ENCODE peak calls at places on chromosomes 7 and 10, in seven cellular contexts. U is tibial artery; H is CD4-positive, alpha-beta memory T cell; A is body of pancreas; W is colonic mucosa; D is MM.1S; P is heart left ventricle. J is an unnamed sample. For H3K4me1, the result is how much of the 10 kb centered on the place peaks cover.

GRCh38 chr10:3776796-3777571 is 8.0 kb downstream of the KLF6 start:
- DNase-seq in A (peak), W (peak), U (no peak), H (peak), P (peak), D (no peak), J (peak)

GRCh38 chr7:41711283-41712064 is 8.6 kb upstream of the INHBA start:
- DNase-seq in A (peak), W (peak), P (no peak), H (no peak), D (peak), U (no peak), J (no peak)

GRCh38 chr7:26618458-26618857 is 245.9 kb downstream of the SKAP2 start:
- DNase-seq in U (no peak), P (no peak), A (no peak), D (no peak), H (no peak), W (no peak), J (no peak)

GRCh38 chr10:10477859-10478258 is 539.8 kb upstream of the CELF2 start:
- DNase-seq in P (no peak), D (no peak), U (no peak), H (no peak), A (no peak), W (no peak), J (no peak)

GRCh38 chr7:44386139-44386913 is 60.9 kb upstream of the CAMK2B start:
- DNase-seq in A (no peak), D (no peak), U (peak), H (no peak), P (no peak), W (peak), J (no peak)

GRCh38 chr7:155408657-155409586 is 49.0 kb upstream of the EN2 start:
- DNase-seq in U (no peak), H (no peak), W (no peak), P (no peak), A (no peak), D (no peak), J (no peak)

GRCh38 chr10:46325021-46325420 is 38.2 kb downstream of the ANTXRL start:
- DNase-seq in A (no peak), P (no peak), U (no peak), D (no peak), W (no peak), H (no peak), J (no peak)

GRCh38 chr7:38881947-38882684 is 26.9 kb downstream of the VPS41 start:
- DNase-seq in P (no peak), H (no peak), D (no peak), A (no peak), W (no peak), U (no peak), J (no peak)

GRCh38 chr10:77432398-77432797 is 205.2 kb downstream of the KCNMA1 start:
- DNase-seq in W (no peak), A (no peak), D (no peak), H (no peak), U (no peak), P (no peak), J (no peak)

GRCh38 chr10:77428776-77429395 is 208.7 kb downstream of the KCNMA1 start:
- DNase-seq in H (no peak), D (no peak), P (no peak), A (peak), U (peak), W (peak), J (peak)

GRCh38 chr10:77431980-77432379 is 205.6 kb downstream of the KCNMA1 start:
- DNase-seq in U (no peak), D (no peak), P (no peak), H (no peak), A (no peak), W (no peak), J (no peak)

GRCh38 chr10:77430530-77430929 is 207.1 kb downstream of the KCNMA1 start:
- DNase-seq in H (no peak), P (no peak), A (no peak), W (no peak), D (no peak), U (no peak), J (no peak)

DNA sequence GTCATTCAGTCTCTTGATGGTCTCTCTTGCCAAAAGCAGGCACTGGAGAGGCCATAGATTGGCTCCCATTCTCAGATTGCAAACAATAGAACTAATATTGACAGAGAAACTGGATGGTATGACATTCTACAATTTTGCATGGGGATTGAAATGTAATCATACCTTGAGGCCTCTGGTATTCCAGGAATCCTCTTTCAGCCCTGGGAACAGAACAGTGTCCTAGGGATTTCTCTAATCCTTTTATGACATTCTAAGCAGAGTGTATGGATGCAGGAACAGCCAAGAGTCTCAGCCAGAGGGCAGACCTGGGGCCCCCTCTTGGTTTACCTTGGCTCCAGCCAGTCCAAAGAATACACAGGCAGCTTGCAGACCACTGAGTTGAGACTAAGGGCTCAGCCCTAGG is 206.4 kb downstream of the KCNMA1 start:
- DNase-seq in A (no peak), D (no peak), H (no peak), U (no peak), P (no peak), W (no peak), J (no peak)
- H3K4me1 ChIP-seq in A (under half), D (under half), H (under half), U (under half), P (under half), W (under half), J (under half)

DNA sequence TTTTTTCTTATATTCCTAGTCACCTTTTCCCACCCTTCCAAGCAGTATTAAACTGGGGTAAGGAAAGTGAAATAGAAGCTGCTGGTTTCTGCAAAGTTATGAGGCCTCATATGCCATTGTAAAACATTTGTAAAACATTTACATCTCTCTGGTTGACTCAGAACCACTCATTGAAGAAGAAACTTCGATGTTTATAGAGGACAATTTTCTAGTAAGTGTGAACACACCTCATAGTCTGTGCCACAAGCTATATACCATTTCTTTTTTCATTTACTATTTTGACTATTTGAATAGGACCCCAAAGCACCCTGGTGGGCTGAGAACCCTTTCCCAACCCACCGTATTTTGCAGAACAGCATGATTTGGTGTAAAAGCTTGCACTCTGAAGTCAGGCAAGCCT is 12.9 kb upstream of the ITGB1 start:
- DNase-seq in U (no peak), D (no peak), H (no peak), W (no peak), P (no peak), A (no peak), J (no peak)
- H3K27ac ChIP-seq in U (no peak), D (no peak), H (no peak), W (peak), P (peak), A (no peak), J (no peak)

GRCh38 chr7:54725255-54725654 is 33.8 kb downstream of the SEC61G start:
- DNase-seq in W (no peak), D (no peak), P (no peak), A (no peak), H (no peak), U (no peak), J (no peak)
- H3K4me3 ChIP-seq in W (no peak), D (no peak), P (no peak), A (no peak), H (no peak), U (no peak), J (no peak)

GRCh38 chr10:69571618-69572158 is 1.5 kb downstream of the NEUROG3 start:
- DNase-seq in H (no peak), D (no peak), U (no peak), W (no peak), P (no peak), A (no peak), J (no peak)

GRCh38 chr10:69573056-69573806 is at the start of gene NEUROG3:
- DNase-seq in W (no peak), A (no peak), P (peak), U (no peak), H (no peak), D (peak), J (no peak)

GRCh38 chr10:69570050-69570816 is 3.0 kb downstream of the NEUROG3 start:
- DNase-seq in U (no peak), A (no peak), W (no peak), P (no peak), H (no peak), D (no peak), J (no peak)

GRCh38 chr10:69574571-69574978 is 1.4 kb upstream of the NEUROG3 start:
- DNase-seq in D (no peak), U (no peak), W (no peak), A (no peak), P (no peak), H (no peak), J (no peak)

GRCh38 chr10:69572159-69573055 is 815 bp downstream of the NEUROG3 start:
- DNase-seq in D (no peak), H (peak), P (no peak), U (no peak), A (no peak), W (no peak), J (no peak)
- H3K4me1 ChIP-seq in D (under half), H (under half), P (under half), U (under half), A (under half), W (under half), J (under half)

J was measured in aorta.